ENCODE peak calls at places on chromosomes 6 and 20, in six cellular contexts. L is upper lobe of right lung; X is activated naive CD4-positive, alpha-beta T cell treated with anti-CD3 and anti-CD28 coated beads, Interleukin-2, amount 50 U/mL, for 72 hours; Y is mucosa of descending colon; G is PC-3; A is right lobe of liver. K is an unnamed sample.

GRCh38 chr6:70651326-70651905 is 16.3 kb upstream of the SMAP1 start:
- ATAC-seq in L (no peak), X (peak), Y (peak), G (no peak), A (no peak), K (no peak)

GRCh38 chr6:127918506-127919427 is 17.9 kb upstream of the THEMIS start:
- ATAC-seq in L (no peak), X (peak), Y (peak), G (no peak), A (no peak), K (no peak)

GRCh38 chr20:62027116-62027515 is 38.6 kb downstream of the TAF4 start:
- ATAC-seq in L (no peak), X (no peak), Y (no peak), G (no peak), A (peak), K (no peak)

GRCh38 chr6:169339731-169340314 is 86.2 kb upstream of the THBS2 start:
- ATAC-seq in L (no peak), X (no peak), Y (peak), G (no peak), A (no peak), K (no peak)

GRCh38 chr6:99458319-99458718 is 33.2 kb upstream of the PNISR start:
- ATAC-seq in L (peak), X (no peak), Y (peak), G (no peak), A (no peak), K (no peak)

GRCh38 chr6:26445934-26446667 is 5.8 kb downstream of the BTN3A3 start:
- ATAC-seq in L (no peak), X (peak), Y (peak), G (no peak), A (no peak), K (peak)

GRCh38 chr6:136225496-136225895 is 24.6 kb downstream of the MTFR2 start:
- ATAC-seq in L (no peak), X (peak), Y (no peak), G (no peak), A (no peak), K (no peak)

GRCh38 chr6:43377710-43378229 is 8.3 kb upstream of the ZNF318 start:
- ATAC-seq in L (no peak), X (no peak), Y (no peak), G (no peak), A (no peak), K (no peak)

GRCh38 chr6:15343490-15344185 is 97.8 kb downstream of the JARID2 start:
- ATAC-seq in L (no peak), X (no peak), Y (no peak), G (no peak), A (no peak), K (no peak)

GRCh38 chr20:17878069-17878911 is 90.3 kb downstream of the SNX5 start:
- ATAC-seq in L (no peak), X (no peak), Y (no peak), G (no peak), A (peak), K (no peak)

GRCh38 chr20:854601-855000 is 21.1 kb downstream of the FAM110A start:
- ATAC-seq in L (no peak), X (no peak), Y (no peak), G (no peak), A (no peak), K (no peak)

GRCh38 chr6:137763436-137763835 is 103.6 kb upstream of the TNFAIP3 start:
- ATAC-seq in L (no peak), X (no peak), Y (no peak), G (no peak), A (no peak), K (no peak)

GRCh38 chr6:163571730-163572129 is 157.2 kb downstream of the QKI start:
- ATAC-seq in L (no peak), X (no peak), Y (no peak), G (no peak), A (no peak), K (no peak)

GRCh38 chr6:88661136-88661535 is 302.3 kb downstream of the RNGTT start:
- ATAC-seq in L (no peak), X (no peak), Y (no peak), G (no peak), A (no peak), K (no peak)

GRCh38 chr6:139912735-139913400 is 538.4 kb upstream of the CITED2 start:
- ATAC-seq in L (no peak), X (no peak), Y (no peak), G (no peak), A (peak), K (no peak)

GRCh38 chr20:18524646-18525045 is 16.9 kb downstream of the SEC23B start:
- ATAC-seq in L (no peak), X (no peak), Y (no peak), G (peak), A (no peak), K (no peak)

GRCh38 chr6:2477723-2478122 is 232.3 kb upstream of the GMDS start:
- ATAC-seq in L (no peak), X (no peak), Y (no peak), G (no peak), A (no peak), K (no peak)

GRCh38 chr6:148021715-148022114 is 320.9 kb upstream of the SASH1 start:
- ATAC-seq in L (peak), X (no peak), Y (peak), G (no peak), A (no peak), K (no peak)

GRCh38 chr6:84035484-84035883 is 1.9 kb downstream of the MRAP2 start:
- ATAC-seq in L (no peak), X (no peak), Y (no peak), G (no peak), A (no peak), K (no peak)

GRCh38 chr20:45097485-45098095 is 3.3 kb downstream of the KCNS1 start:
- ATAC-seq in L (peak), X (peak), Y (peak), G (no peak), A (peak), K (no peak)

GRCh38 chr6:169774347-169774746 is 22.9 kb downstream of the ERMARD start:
- ATAC-seq in L (no peak), X (no peak), Y (no peak), G (no peak), A (no peak), K (no peak)

GRCh38 chr6:105459049-105459448 is 56.2 kb upstream of the PREP start:
- ATAC-seq in L (no peak), X (peak), Y (peak), G (peak), A (no peak), K (peak)

GRCh38 chr6:165668951-165669350 is 5.9 kb upstream of the PDE10A start:
- ATAC-seq in L (no peak), X (no peak), Y (no peak), G (no peak), A (no peak), K (peak)

GRCh38 chr6:37149750-37150149 is 20.2 kb upstream of the PIM1 start:
- ATAC-seq in L (no peak), X (no peak), Y (no peak), G (no peak), A (no peak), K (peak)

GRCh38 chr6:148414836-148415235 is 72.2 kb downstream of the SASH1 start:
- ATAC-seq in L (peak), X (no peak), Y (no peak), G (peak), A (peak), K (no peak)

GRCh38 chr6:142385352-142385751 is 83.5 kb downstream of the ADGRG6 start:
- ATAC-seq in L (no peak), X (no peak), Y (no peak), G (peak), A (no peak), K (no peak)

GRCh38 chr20:60586417-60587105 is 628.3 kb downstream of the CDH26 start:
- ATAC-seq in L (no peak), X (no peak), Y (no peak), G (no peak), A (no peak), K (no peak)

GRCh38 chr20:33636776-33637175 is 25.4 kb upstream of the C20orf144 start:
- ATAC-seq in L (no peak), X (no peak), Y (no peak), G (no peak), A (peak), K (no peak)

GRCh38 chr6:152207915-152208714 is 400.6 kb downstream of the ESR1 start:
- ATAC-seq in L (no peak), X (no peak), Y (no peak), G (peak), A (no peak), K (no peak)

GRCh38 chr6:98924647-98925046 is 23.1 kb downstream of the FBXL4 start:
- ATAC-seq in L (no peak), X (no peak), Y (peak), G (no peak), A (peak), K (no peak)

GRCh38 chr6:144418969-144419545 is 133.9 kb downstream of the UTRN start:
- ATAC-seq in L (no peak), X (no peak), Y (no peak), G (no peak), A (no peak), K (no peak)

GRCh38 chr6:25311251-25311910 is 32.2 kb downstream of the CARMIL1 start:
- ATAC-seq in L (no peak), X (no peak), Y (peak), G (peak), A (no peak), K (no peak)

GRCh38 chr20:56826971-56827645 is 198.0 kb downstream of the TFAP2C start:
- ATAC-seq in L (no peak), X (no peak), Y (no peak), G (no peak), A (no peak), K (no peak)

GRCh38 chr6:50113114-50113857 is 63.6 kb upstream of the DEFB112 start:
- ATAC-seq in L (no peak), X (no peak), Y (no peak), G (no peak), A (no peak), K (no peak)

K was measured in stimulated activated memory B cell treated with anti-CD40 and anti-IgM and Interleukin-4, amounts not matched to agents 10 μg/mL and 1 μg/mL and 100 μg/mL, for 72 hours.